ENCODE peak calls at places on chromosome 4, in nine cellular contexts. One of them, this sample, is unnamed.

GRCh38 chr4:38008493-38009120 is 48.4 kb downstream of the PTTG2 start:
- DNase-seq in HCT116: no peak
- DNase-seq in astrocyte: no peak
- DNase-seq in foreskin keratinocyte: no peak
- DNase-seq in fibroblast of lung: no peak
- DNase-seq in heart right ventricle: no peak
- DNase-seq in heart left ventricle: no peak
- DNase-seq in aorta: no peak
- DNase-seq in stomach: no peak
- DNase-seq in this sample: no peak

GRCh38 chr4:28225689-28226353 is 1365.2 kb downstream of the STIM2 start:
- DNase-seq in HCT116: no peak
- DNase-seq in aorta: no peak
- DNase-seq in heart right ventricle: no peak
- DNase-seq in heart left ventricle: no peak
- DNase-seq in stomach: no peak
- DNase-seq in astrocyte: no peak
- DNase-seq in fibroblast of lung: no peak
- DNase-seq in foreskin keratinocyte: no peak
- DNase-seq in this sample: no peak

GRCh38 chr4:76624271-76624681 is 189.2 kb downstream of the SHROOM3 start:
- DNase-seq in aorta: peak
- DNase-seq in heart right ventricle: no peak
- DNase-seq in stomach: no peak
- DNase-seq in fibroblast of lung: peak
- DNase-seq in HCT116: no peak
- DNase-seq in foreskin keratinocyte: peak
- DNase-seq in astrocyte: peak
- DNase-seq in heart left ventricle: peak
- DNase-seq in this sample: no peak

GRCh38 chr4:119692001-119692400 is 63.4 kb upstream of the PDE5A start:
- DNase-seq in HCT116: no peak
- DNase-seq in astrocyte: peak
- DNase-seq in heart left ventricle: peak
- DNase-seq in aorta: peak
- DNase-seq in foreskin keratinocyte: no peak
- DNase-seq in stomach: no peak
- DNase-seq in fibroblast of lung: peak
- DNase-seq in heart right ventricle: no peak
- DNase-seq in this sample: no peak

GRCh38 chr4:35934370-35934981 is 309.8 kb downstream of the ARAP2 start:
- DNase-seq in heart left ventricle: no peak
- DNase-seq in HCT116: peak
- DNase-seq in astrocyte: peak
- DNase-seq in heart right ventricle: no peak
- DNase-seq in fibroblast of lung: peak
- DNase-seq in aorta: no peak
- DNase-seq in stomach: no peak
- DNase-seq in foreskin keratinocyte: peak
- DNase-seq in this sample: no peak

GRCh38 chr4:152166567-152166966 is 369.3 kb downstream of the FBXW7 start:
- DNase-seq in fibroblast of lung: peak
- DNase-seq in astrocyte: no peak
- DNase-seq in stomach: no peak
- DNase-seq in HCT116: no peak
- DNase-seq in heart left ventricle: no peak
- DNase-seq in heart right ventricle: no peak
- DNase-seq in foreskin keratinocyte: no peak
- DNase-seq in aorta: no peak
- DNase-seq in this sample: no peak

GRCh38 chr4:83552924-83553323 is 17.0 kb downstream of the GPAT3 start:
- DNase-seq in stomach: no peak
- DNase-seq in foreskin keratinocyte: no peak
- DNase-seq in fibroblast of lung: peak
- DNase-seq in astrocyte: peak
- DNase-seq in aorta: no peak
- DNase-seq in HCT116: no peak
- DNase-seq in heart right ventricle: no peak
- DNase-seq in heart left ventricle: no peak
- DNase-seq in this sample: no peak

GRCh38 chr4:54620773-54621172 is 37.0 kb upstream of the KIT start:
- DNase-seq in HCT116: no peak
- DNase-seq in astrocyte: no peak
- DNase-seq in heart left ventricle: no peak
- DNase-seq in stomach: no peak
- DNase-seq in heart right ventricle: no peak
- DNase-seq in fibroblast of lung: no peak
- DNase-seq in aorta: no peak
- DNase-seq in foreskin keratinocyte: no peak
- DNase-seq in this sample: no peak

GRCh38 chr4:131638776-131639175 is 1510.3 kb upstream of the PCDH10 start:
- DNase-seq in foreskin keratinocyte: no peak
- DNase-seq in heart left ventricle: no peak
- DNase-seq in HCT116: no peak
- DNase-seq in aorta: no peak
- DNase-seq in fibroblast of lung: peak
- DNase-seq in heart right ventricle: no peak
- DNase-seq in astrocyte: peak
- DNase-seq in stomach: no peak
- DNase-seq in this sample: no peak

GRCh38 chr4:153447175-153447887 is 18.8 kb upstream of the TMEM131L start:
- DNase-seq in foreskin keratinocyte: no peak
- DNase-seq in fibroblast of lung: no peak
- DNase-seq in HCT116: no peak
- DNase-seq in stomach: no peak
- DNase-seq in aorta: no peak
- DNase-seq in astrocyte: no peak
- DNase-seq in heart right ventricle: no peak
- DNase-seq in heart left ventricle: no peak
- DNase-seq in this sample: no peak

DNA sequence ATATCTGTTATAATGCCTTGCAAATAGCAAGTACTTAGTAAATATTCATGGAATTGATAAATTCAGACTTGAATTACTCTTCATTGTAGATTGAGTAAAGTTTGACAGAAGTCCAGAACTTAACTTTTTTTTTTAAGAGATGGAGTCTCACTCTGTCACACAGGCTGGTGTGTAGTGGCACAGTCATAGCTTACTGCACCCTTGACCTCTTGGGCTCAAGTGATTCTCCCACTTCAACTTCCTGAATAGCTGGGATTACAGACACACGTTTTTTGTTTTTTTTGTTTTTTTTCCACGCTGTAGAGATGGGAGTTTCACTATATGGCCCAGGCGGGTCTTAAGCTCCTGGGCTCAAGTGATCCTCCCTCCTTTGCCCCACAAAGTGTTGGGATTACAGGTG is 32.1 kb downstream of the UBE2K start:
- DNase-seq in heart left ventricle: no peak
- DNase-seq in HCT116: no peak
- DNase-seq in heart right ventricle: no peak
- DNase-seq in astrocyte: peak
- DNase-seq in fibroblast of lung: peak
- DNase-seq in stomach: no peak
- DNase-seq in aorta: no peak
- DNase-seq in foreskin keratinocyte: no peak
- DNase-seq in this sample: no peak
- H3K27ac ChIP-seq in heart left ventricle: no peak
- H3K27ac ChIP-seq in HCT116: no peak
- H3K27ac ChIP-seq in heart right ventricle: no peak
- H3K27ac ChIP-seq in astrocyte: no peak
- H3K27ac ChIP-seq in fibroblast of lung: no peak
- H3K27ac ChIP-seq in stomach: no peak
- H3K27ac ChIP-seq in aorta: no peak
- H3K27ac ChIP-seq in foreskin keratinocyte: no peak
- H3K27ac ChIP-seq in this sample: peak

GRCh38 chr4:140876597-140877364 is 120.6 kb upstream of the TBC1D9 start:
- DNase-seq in heart left ventricle: no peak
- DNase-seq in stomach: no peak
- DNase-seq in heart right ventricle: no peak
- DNase-seq in fibroblast of lung: peak
- DNase-seq in aorta: no peak
- DNase-seq in astrocyte: peak
- DNase-seq in HCT116: no peak
- DNase-seq in foreskin keratinocyte: no peak
- DNase-seq in this sample: no peak

GRCh38 chr4:140877781-140878180 is 121.6 kb upstream of the TBC1D9 start:
- DNase-seq in heart left ventricle: no peak
- DNase-seq in heart right ventricle: no peak
- DNase-seq in aorta: no peak
- DNase-seq in astrocyte: peak
- DNase-seq in foreskin keratinocyte: no peak
- DNase-seq in fibroblast of lung: peak
- DNase-seq in HCT116: no peak
- DNase-seq in stomach: no peak
- DNase-seq in this sample: no peak

GRCh38 chr4:140870427-140870826 is 114.2 kb upstream of the TBC1D9 start:
- DNase-seq in aorta: no peak
- DNase-seq in foreskin keratinocyte: no peak
- DNase-seq in fibroblast of lung: no peak
- DNase-seq in stomach: no peak
- DNase-seq in HCT116: no peak
- DNase-seq in astrocyte: no peak
- DNase-seq in heart left ventricle: no peak
- DNase-seq in heart right ventricle: no peak
- DNase-seq in this sample: no peak

GRCh38 chr4:140871368-140871767 is 115.2 kb upstream of the TBC1D9 start:
- DNase-seq in aorta: no peak
- DNase-seq in HCT116: no peak
- DNase-seq in foreskin keratinocyte: no peak
- DNase-seq in astrocyte: no peak
- DNase-seq in heart left ventricle: no peak
- DNase-seq in heart right ventricle: no peak
- DNase-seq in stomach: no peak
- DNase-seq in fibroblast of lung: peak
- DNase-seq in this sample: no peak

DNA sequence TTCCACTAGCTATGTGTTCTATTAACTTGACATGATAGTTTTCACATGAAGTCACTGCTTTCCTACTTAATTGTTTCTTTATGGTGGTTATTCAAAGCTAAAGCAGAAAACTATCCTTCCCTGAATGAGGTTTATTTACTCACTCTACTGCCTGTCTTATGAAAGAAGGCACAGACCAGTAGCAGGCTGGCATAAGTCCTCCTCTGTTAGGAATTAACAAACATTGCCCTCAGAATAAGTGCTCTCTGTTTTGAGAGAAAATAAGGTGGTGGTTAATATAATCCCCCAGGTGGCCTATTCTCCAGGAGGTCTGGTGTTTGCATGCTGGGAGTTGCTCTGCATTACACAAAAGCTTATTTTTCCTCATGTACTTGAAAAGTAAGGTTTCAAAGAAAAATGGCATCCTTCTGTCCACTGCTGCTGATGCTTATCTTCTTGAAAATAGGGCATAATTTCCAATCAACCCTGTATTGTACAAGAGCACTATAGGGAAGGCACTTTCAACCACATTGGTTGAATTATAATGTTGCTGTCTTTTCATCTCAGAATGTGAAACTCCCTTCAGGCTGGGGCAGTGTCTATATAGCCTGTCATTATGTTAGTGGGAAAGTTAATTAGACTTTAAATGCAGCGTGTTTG is 119.7 kb upstream of the TBC1D9 start:
- DNase-seq in HCT116: no peak
- DNase-seq in stomach: no peak
- DNase-seq in heart left ventricle: no peak
- DNase-seq in fibroblast of lung: no peak
- DNase-seq in foreskin keratinocyte: no peak
- DNase-seq in heart right ventricle: no peak
- DNase-seq in aorta: no peak
- DNase-seq in astrocyte: no peak
- DNase-seq in this sample: no peak
- H3K27ac ChIP-seq in HCT116: no peak
- H3K27ac ChIP-seq in stomach: no peak
- H3K27ac ChIP-seq in heart left ventricle: no peak
- H3K27ac ChIP-seq in fibroblast of lung: no peak
- H3K27ac ChIP-seq in foreskin keratinocyte: no peak
- H3K27ac ChIP-seq in heart right ventricle: no peak
- H3K27ac ChIP-seq in aorta: no peak
- H3K27ac ChIP-seq in astrocyte: no peak
- H3K27ac ChIP-seq in this sample: no peak

GRCh38 chr4:15482346-15482745 is 12.7 kb downstream of the CC2D2A start:
- DNase-seq in foreskin keratinocyte: no peak
- DNase-seq in HCT116: no peak
- DNase-seq in heart right ventricle: no peak
- DNase-seq in fibroblast of lung: no peak
- DNase-seq in stomach: no peak
- DNase-seq in astrocyte: no peak
- DNase-seq in heart left ventricle: no peak
- DNase-seq in aorta: no peak
- DNase-seq in this sample: no peak

GRCh38 chr4:15476396-15476795 is 6.7 kb downstream of the CC2D2A start:
- DNase-seq in heart right ventricle: no peak
- DNase-seq in foreskin keratinocyte: no peak
- DNase-seq in fibroblast of lung: no peak
- DNase-seq in aorta: no peak
- DNase-seq in heart left ventricle: no peak
- DNase-seq in astrocyte: no peak
- DNase-seq in stomach: no peak
- DNase-seq in HCT116: no peak
- DNase-seq in this sample: no peak

GRCh38 chr4:15479913-15480185 is 10.2 kb downstream of the CC2D2A start:
- DNase-seq in stomach: no peak
- DNase-seq in aorta: no peak
- DNase-seq in heart left ventricle: no peak
- DNase-seq in foreskin keratinocyte: no peak
- DNase-seq in heart right ventricle: no peak
- DNase-seq in HCT116: no peak
- DNase-seq in fibroblast of lung: peak
- DNase-seq in astrocyte: peak
- DNase-seq in this sample: no peak

GRCh38 chr4:15479089-15479912 is 9.6 kb downstream of the CC2D2A start:
- DNase-seq in astrocyte: peak
- DNase-seq in heart left ventricle: peak
- DNase-seq in heart right ventricle: no peak
- DNase-seq in HCT116: peak
- DNase-seq in foreskin keratinocyte: peak
- DNase-seq in stomach: peak
- DNase-seq in fibroblast of lung: peak
- DNase-seq in aorta: no peak
- DNase-seq in this sample: peak

GRCh38 chr4:15478724-15479088 is 9.0 kb downstream of the CC2D2A start:
- DNase-seq in foreskin keratinocyte: no peak
- DNase-seq in stomach: no peak
- DNase-seq in fibroblast of lung: no peak
- DNase-seq in HCT116: no peak
- DNase-seq in heart left ventricle: no peak
- DNase-seq in aorta: no peak
- DNase-seq in astrocyte: no peak
- DNase-seq in heart right ventricle: no peak
- DNase-seq in this sample: no peak
- H3K27ac ChIP-seq in foreskin keratinocyte: no peak
- H3K27ac ChIP-seq in stomach: peak
- H3K27ac ChIP-seq in fibroblast of lung: no peak
- H3K27ac ChIP-seq in HCT116: no peak
- H3K27ac ChIP-seq in heart left ventricle: peak
- H3K27ac ChIP-seq in aorta: no peak
- H3K27ac ChIP-seq in astrocyte: no peak
- H3K27ac ChIP-seq in heart right ventricle: no peak
- H3K27ac ChIP-seq in this sample: no peak

GRCh38 chr4:25928956-25929336 is 14.9 kb downstream of the SMIM20 start:
- DNase-seq in fibroblast of lung: peak
- DNase-seq in heart right ventricle: no peak
- DNase-seq in foreskin keratinocyte: no peak
- DNase-seq in astrocyte: peak
- DNase-seq in stomach: no peak
- DNase-seq in aorta: no peak
- DNase-seq in heart left ventricle: no peak
- DNase-seq in HCT116: no peak
- DNase-seq in this sample: no peak
- H3K27ac ChIP-seq in fibroblast of lung: no peak
- H3K27ac ChIP-seq in heart right ventricle: peak
- H3K27ac ChIP-seq in foreskin keratinocyte: no peak
- H3K27ac ChIP-seq in astrocyte: no peak
- H3K27ac ChIP-seq in stomach: peak
- H3K27ac ChIP-seq in aorta: no peak
- H3K27ac ChIP-seq in heart left ventricle: peak
- H3K27ac ChIP-seq in HCT116: no peak
- H3K27ac ChIP-seq in this sample: peak